ENCODE peak calls at places on chromosomes 6 and 20, in five cellular contexts. O, B, I, Q and K are unnamed samples.

GRCh38 chr6:167767715-167768107 is 59.0 kb upstream of the AFDN start:
- DNase-seq in O (no peak), B (no peak), Q (peak), I (no peak), K (no peak)

GRCh38 chr6:169824021-169824420 is 72.6 kb downstream of the ERMARD start:
- DNase-seq in O (no peak), Q (no peak), I (no peak), B (no peak), K (no peak)

GRCh38 chr20:20452254-20452676 is 84.4 kb downstream of the INSM1 start:
- DNase-seq in I (peak), B (peak), O (no peak), Q (no peak), K (no peak)

GRCh38 chr20:26276811-26277210 is 580.2 kb upstream of the ZNF337 start:
- DNase-seq in I (peak), O (no peak), Q (no peak), B (no peak), K (no peak)

GRCh38 chr20:40821438-40821837 is 132.4 kb upstream of the MAFB start:
- DNase-seq in Q (no peak), B (no peak), I (no peak), O (no peak), K (no peak)

GRCh38 chr6:130778946-130779657 is 48.1 kb upstream of the SMLR1 start:
- DNase-seq in O (no peak), I (peak), B (no peak), Q (no peak), K (no peak)

GRCh38 chr20:11581271-11581670 is 336.4 kb upstream of the BTBD3 start:
- DNase-seq in O (no peak), I (peak), Q (no peak), B (no peak), K (no peak)

GRCh38 chr6:54847799-54848597 is 1.4 kb downstream of the FAM83B start:
- DNase-seq in O (no peak), Q (no peak), I (peak), B (no peak), K (no peak)

GRCh38 chr20:19718880-19719279 is 39.2 kb upstream of the RIN2 start:
- DNase-seq in B (no peak), Q (peak), I (no peak), O (no peak), K (no peak)

GRCh38 chr6:83429857-83430605 is 820 bp downstream of the ME1 start:
- DNase-seq in B (no peak), Q (no peak), I (peak), O (no peak), K (peak)

GRCh38 chr6:13454286-13455221 is 32.8 kb downstream of the GFOD1 start:
- DNase-seq in O (no peak), I (peak), B (no peak), Q (no peak), K (peak)

GRCh38 chr6:83948851-83949250 is 84.7 kb upstream of the MRAP2 start:
- DNase-seq in O (no peak), I (no peak), B (no peak), Q (no peak), K (no peak)

GRCh38 chr6:168916576-168917207 is 337.0 kb downstream of the THBS2 start:
- DNase-seq in O (peak), I (peak), Q (no peak), B (no peak), K (peak)

GRCh38 chr6:158287047-158287446 is 25.2 kb upstream of the TULP4 start:
- DNase-seq in Q (no peak), B (no peak), O (no peak), I (no peak), K (no peak)

GRCh38 chr6:132130530-132131298 is 179.5 kb upstream of the CCN2 start:
- DNase-seq in B (no peak), Q (peak), O (peak), I (peak), K (no peak)

GRCh38 chr6:37507690-37508421 is 8.2 kb upstream of the CCDC167 start:
- DNase-seq in I (no peak), O (no peak), Q (no peak), B (no peak), K (no peak)

GRCh38 chr6:26624557-26624956 is 27.8 kb downstream of the ABT1 start:
- DNase-seq in B (no peak), O (no peak), Q (no peak), I (no peak), K (no peak)

GRCh38 chr20:21522479-21523397 is 8.9 kb upstream of the NKX2-2 start:
- DNase-seq in B (no peak), I (no peak), O (no peak), Q (peak), K (no peak)

GRCh38 chr6:87806635-87807034 is 104.6 kb upstream of the AKIRIN2 start:
- DNase-seq in B (no peak), Q (no peak), I (peak), O (no peak), K (no peak)

GRCh38 chr6:36677059-36677749 is 1.3 kb upstream of the CDKN1A start:
- DNase-seq in I (no peak), Q (no peak), B (no peak), O (no peak), K (no peak)

GRCh38 chr20:62641749-62642665 is at the start of gene SLCO4A1:
- DNase-seq in I (peak), O (no peak), B (peak), Q (no peak), K (peak)

GRCh38 chr6:35876902-35877301 is 44.0 kb downstream of the SRPK1 start:
- DNase-seq in B (no peak), O (no peak), I (peak), Q (no peak), K (no peak)

GRCh38 chr6:33419580-33420492 is at the start of gene SYNGAP1:
- DNase-seq in Q (no peak), O (peak), B (peak), I (peak), K (peak)

GRCh38 chr20:47561175-47561574 is 59.5 kb downstream of the NCOA3 start:
- DNase-seq in B (no peak), Q (no peak), O (no peak), I (peak), K (peak)

GRCh38 chr6:134950482-134950881 is 581 bp upstream of the ALDH8A1 start:
- DNase-seq in B (no peak), I (no peak), Q (no peak), O (no peak), K (no peak)

GRCh38 chr20:4898282-4898681 is 103.0 kb downstream of the SLC23A2 start:
- DNase-seq in I (peak), B (no peak), O (peak), Q (peak), K (no peak)

GRCh38 chr6:40308533-40309306 is 278.4 kb downstream of the LRFN2 start:
- DNase-seq in I (peak), B (peak), O (peak), Q (no peak), K (peak)

DNA sequence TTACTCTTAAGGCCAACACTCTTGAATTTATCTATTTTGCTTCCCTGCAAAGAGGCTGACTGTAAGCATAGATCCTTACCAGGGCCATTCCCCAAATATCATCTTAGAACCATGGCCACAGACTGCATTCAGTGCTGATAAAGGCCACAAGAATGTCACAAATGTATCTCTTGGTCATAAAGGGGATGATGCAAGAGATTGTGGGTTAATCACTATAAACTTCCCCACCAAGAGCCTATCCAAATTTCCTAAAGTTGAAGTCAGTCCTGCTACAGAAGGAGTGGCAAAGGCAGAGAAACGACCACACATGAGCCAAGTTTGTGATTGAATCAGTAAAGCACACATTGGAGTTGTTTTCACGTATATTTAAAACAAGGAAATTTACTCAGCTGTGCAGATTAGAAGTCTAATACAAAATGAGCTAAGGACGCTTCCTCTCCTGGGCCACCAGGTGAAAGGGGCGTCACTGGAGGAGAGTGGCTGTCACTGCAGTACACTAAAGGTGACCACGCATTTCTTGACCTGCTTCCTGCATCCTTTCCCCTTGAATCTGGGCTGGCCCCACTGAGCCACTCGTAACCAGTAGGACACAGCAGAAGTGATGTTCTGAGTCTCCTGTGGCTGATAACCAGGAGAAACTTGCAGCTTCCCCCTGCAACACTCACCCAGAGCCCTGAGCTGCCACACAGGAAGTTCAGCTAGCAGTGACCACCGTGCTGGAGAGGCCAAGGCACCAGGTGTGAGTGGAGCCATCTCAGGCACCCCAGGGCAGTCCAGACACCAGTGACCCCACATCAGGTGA is 181.9 kb downstream of the SYNDIG1 start:
- DNase-seq in O (no peak), I (peak), Q (no peak), B (no peak), K (no peak)
- H3K27ac ChIP-seq in O (no peak), I (no peak), Q (no peak), B (no peak), K (no peak)

GRCh38 chr6:30748851-30749540 is 4.6 kb upstream of the IER3 start:
- DNase-seq in O (no peak), Q (no peak), B (no peak), I (no peak), K (no peak)
- H3K27ac ChIP-seq in O (no peak), Q (peak), B (peak), I (no peak), K (peak)

GRCh38 chr6:2891768-2892170 is 11.3 kb downstream of the SERPINB9 start:
- DNase-seq in B (peak), Q (no peak), I (no peak), O (no peak), K (no peak)
- H3K27ac ChIP-seq in B (no peak), Q (no peak), I (no peak), O (no peak), K (no peak)

DNA sequence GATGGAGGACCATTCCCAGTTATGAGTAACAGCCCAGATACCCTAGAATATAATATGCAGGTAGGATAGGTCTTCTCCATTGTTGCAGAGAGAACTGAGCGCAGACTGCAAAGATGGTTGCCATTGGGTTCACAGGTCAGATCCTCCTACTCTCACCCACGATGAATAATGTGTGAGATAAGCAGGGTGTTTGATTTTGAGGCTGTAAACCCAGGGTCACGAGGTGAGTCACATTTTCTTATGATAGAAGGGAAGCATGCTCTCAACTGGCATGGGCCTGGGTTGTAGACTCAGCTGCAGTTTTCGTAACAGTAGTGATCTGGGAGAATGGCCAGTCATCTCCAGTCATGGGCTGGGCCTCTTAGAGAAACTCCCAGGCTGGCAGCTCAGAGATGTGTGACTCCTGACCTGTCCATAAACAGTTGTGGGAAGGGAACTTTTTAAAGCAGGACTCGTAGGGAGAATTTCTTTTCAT is 74.2 kb downstream of the CD164 start:
- DNase-seq in O (no peak), Q (peak), B (peak), I (peak), K (peak)
- H3K27ac ChIP-seq in O (no peak), Q (peak), B (no peak), I (no peak), K (no peak)

DNA sequence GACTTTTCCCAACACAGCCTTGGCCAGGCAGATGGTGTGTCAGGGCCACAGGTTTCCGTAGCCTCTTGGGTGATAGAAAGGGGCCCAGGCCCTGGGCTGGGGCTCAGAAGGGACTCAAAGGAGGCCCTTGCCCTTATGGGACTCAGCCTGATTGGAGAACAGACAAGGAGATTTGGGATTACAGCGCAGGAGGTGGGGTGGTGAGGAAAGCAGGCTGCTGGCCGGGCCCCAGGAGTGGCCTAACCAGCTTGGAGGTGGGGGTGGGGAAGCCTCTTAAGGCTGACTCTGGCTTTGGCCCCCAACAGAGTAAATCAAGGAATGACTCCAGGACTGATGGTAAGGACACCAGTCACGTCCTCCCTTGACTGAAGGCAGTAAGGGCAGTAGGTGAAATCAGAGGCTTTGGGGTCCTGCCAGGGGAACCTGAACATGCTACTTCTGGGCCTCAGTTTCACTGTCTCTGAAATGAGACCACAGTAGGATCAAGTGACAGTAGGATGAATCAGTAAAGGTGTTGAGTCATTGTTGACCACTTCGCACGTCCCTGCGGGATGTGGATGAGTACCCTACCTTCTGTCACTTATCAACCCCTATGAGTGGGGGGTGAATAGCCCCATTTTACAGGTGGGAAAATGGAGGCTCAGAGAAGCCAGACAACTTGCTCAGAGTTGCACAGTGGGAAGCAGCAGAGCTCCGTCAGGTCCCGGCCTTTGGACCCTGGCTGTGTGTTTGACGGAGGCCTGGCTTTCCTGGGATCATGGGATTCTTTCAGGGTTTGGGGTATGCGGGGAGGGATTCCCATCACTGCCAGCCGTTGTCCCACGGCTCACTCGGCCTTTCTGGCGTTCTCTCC is 4.5 kb downstream of the SNAI1 start:
- DNase-seq in Q (no peak), O (no peak), B (no peak), I (peak), K (no peak)
- H3K27ac ChIP-seq in Q (peak), O (no peak), B (peak), I (no peak), K (peak)

GRCh38 chr20:2625062-2625461 is 27.4 kb upstream of the NOP56 start:
- DNase-seq in B (no peak), Q (no peak), O (no peak), I (no peak), K (no peak)

GRCh38 chr20:2631228-2631627 is 21.2 kb upstream of the NOP56 start:
- DNase-seq in O (no peak), Q (no peak), B (no peak), I (peak), K (no peak)

GRCh38 chr20:2624190-2624589 is 28.2 kb upstream of the NOP56 start:
- DNase-seq in O (no peak), I (peak), Q (no peak), B (no peak), K (no peak)

DNA sequence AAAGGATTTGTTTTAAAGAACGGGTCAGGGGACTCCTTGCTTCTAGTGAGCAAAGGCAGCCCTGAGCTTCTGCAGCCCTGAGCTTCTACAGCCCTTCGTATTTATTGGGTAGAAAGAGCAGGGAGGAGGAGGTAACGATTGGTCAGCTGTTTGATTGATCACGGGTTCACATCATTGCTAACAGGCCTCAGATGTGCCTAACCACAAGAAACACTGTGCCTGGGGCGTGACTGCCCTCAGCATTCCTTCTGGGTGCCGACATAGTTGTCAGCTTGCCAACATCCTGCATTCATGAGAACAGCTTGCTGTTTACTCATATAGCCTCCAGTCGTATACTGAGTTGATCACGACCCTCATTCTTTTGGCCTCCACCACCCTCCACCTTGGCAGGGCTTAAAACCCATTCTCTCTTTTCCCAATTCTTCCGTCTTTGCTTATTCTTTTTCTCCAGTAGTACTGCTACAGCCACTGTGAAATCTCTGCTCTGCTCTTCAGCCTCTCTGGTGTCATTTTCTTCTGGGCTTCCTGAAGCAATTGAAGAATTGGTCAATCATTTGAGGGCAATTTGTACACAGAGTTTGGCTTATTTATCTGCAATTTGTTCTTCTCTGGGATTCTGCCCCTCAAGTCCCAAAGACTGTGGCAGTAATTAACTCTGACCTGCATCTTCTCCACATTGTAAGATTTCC is 25.4 kb upstream of the NOP56 start:
- DNase-seq in I (peak), B (no peak), O (no peak), Q (no peak), K (peak)
- H3K27ac ChIP-seq in I (no peak), B (no peak), O (no peak), Q (no peak), K (no peak)

DNA sequence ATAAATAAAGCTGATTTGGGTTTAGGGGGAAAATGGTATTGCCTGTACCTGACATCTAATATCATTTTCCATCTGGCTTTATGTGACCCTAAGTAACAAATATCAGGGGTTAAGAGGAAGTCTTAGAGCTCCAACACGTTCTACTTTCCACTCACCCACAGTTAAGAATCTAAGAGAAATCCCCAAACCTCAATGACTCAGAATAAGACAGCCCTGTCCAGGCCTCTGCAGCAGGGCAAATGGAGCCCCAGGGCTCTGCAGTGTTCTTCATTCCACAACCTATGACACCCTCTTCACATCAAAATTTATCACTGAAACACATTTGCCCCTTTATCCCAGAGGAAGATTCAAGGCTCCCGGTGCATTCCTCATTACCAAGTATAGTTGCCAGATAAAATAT is 20.3 kb upstream of the TENT5A start:
- DNase-seq in O (no peak), I (no peak), B (no peak), Q (no peak), K (no peak)
- H3K27ac ChIP-seq in O (no peak), I (no peak), B (no peak), Q (no peak), K (no peak)

DNA sequence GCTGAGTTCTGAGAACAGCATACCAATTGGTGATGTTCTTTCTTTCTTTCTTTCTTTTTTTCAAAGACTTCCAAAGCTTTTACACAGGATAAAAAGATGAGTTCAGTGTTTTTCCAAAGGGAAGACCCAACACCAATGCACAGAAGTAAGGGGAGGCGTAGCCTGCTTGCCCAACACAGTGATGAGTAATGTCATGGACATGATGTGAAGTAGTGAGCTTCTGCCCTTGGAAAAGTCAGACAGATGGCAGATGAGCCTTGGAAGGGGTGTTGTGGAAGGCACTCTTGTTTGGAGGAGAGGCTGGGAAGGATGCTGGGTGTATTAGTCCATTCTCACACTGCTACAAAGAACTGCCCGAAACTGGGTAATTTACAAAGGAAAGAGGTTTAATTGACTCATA is 12.7 kb downstream of the LRP11 start:
- DNase-seq in O (no peak), I (peak), B (no peak), Q (no peak), K (no peak)
- H3K27ac ChIP-seq in O (no peak), I (no peak), B (no peak), Q (no peak), K (peak)

DNA sequence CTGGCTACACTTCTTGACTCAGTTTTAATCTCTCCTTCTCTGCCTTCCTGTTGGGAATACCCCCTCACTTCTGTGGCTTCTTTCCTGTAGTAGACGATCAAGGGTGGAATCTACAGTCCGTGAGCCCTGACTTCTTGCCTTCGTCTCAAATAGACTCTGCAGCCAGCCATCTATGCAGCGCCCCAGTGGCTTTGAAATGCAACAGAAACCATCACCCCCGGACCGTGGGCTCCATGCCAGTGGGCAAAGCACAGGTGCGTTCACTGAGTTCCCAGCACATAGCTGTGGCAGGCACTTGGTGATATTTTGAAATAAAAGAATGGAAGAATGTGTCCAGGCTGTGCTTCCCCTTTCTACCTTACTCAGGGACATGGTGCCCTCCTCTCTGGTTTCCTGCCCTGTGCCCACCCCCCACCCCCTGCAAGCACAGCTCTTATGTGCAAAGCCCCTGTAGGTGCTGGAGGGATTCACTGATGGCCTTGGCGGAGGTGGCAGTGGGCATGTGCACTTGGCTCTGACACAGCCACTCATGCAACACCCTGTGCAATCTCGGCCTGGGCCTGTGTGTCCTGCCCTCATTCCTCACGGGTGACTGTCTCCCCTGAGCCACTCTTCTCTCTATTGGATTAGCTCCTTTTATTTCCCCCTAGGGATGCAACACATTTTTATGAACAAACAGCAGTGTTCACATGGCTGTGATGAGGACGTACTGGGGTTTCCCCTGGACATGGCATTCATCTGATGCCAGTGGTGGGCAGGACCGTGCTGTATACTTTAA is 5.5 kb upstream of the CDSN start:
- DNase-seq in B (no peak), I (peak), Q (no peak), O (no peak), K (peak)
- H3K27ac ChIP-seq in B (no peak), I (no peak), Q (no peak), O (no peak), K (no peak)